ENCODE peak calls at places on chromosomes 5 and 9, in eight cellular contexts. E is dorsolateral prefrontal cortex; Y is G401; I is fibroblast of the aortic adventitia; T is cerebellum; A is HT1080; N is HuH-7.5; U is stimulated activated CD8-positive, alpha-beta memory T cell treated with anti-CD3 and anti-CD28 coated beads, Interleukin-12 subunit alpha, Interleukin-12 subunit beta, amount 100 ng/mL, for 1 hour. P is an unnamed sample.

GRCh38 chr9:110126986-110127864 is 80.7 kb downstream of the C9orf152 start:
- DNase-seq in E (no peak), Y (no peak), I (peak), T (no peak), A (peak), N (peak), U (no peak), P (no peak)

GRCh38 chr9:38713426-38713825 is 6.5 kb downstream of the FAM240B start:
- DNase-seq in E (no peak), Y (no peak), I (peak), T (no peak), A (peak), N (no peak), U (no peak), P (no peak)

GRCh38 chr5:154511984-154512383 is 34.0 kb upstream of the HAND1 start:
- DNase-seq in E (no peak), Y (no peak), I (no peak), T (no peak), A (no peak), N (no peak), U (no peak), P (no peak)

GRCh38 chr5:93219641-93220145 is 361.3 kb downstream of the NR2F1-AS1 start:
- DNase-seq in E (no peak), Y (no peak), I (no peak), T (no peak), A (no peak), N (no peak), U (no peak), P (no peak)

GRCh38 chr5:107425541-107426031 is 245.2 kb downstream of the EFNA5 start:
- DNase-seq in E (no peak), Y (no peak), I (peak), T (no peak), A (peak), N (no peak), U (no peak), P (no peak)

GRCh38 chr5:113047234-113047633 is 70.6 kb downstream of the DCP2 start:
- DNase-seq in E (no peak), Y (no peak), I (peak), T (no peak), A (peak), N (no peak), U (no peak), P (no peak)

GRCh38 chr9:129907196-129907595 is 71.9 kb downstream of the USP20 start:
- DNase-seq in E (no peak), Y (no peak), I (no peak), T (no peak), A (no peak), N (no peak), U (no peak), P (no peak)

GRCh38 chr5:28788954-28789353 is 1750.6 kb upstream of the CDH9 start:
- DNase-seq in E (no peak), Y (no peak), I (no peak), T (no peak), A (no peak), N (no peak), U (no peak), P (no peak)

GRCh38 chr5:56070795-56071539 is 76.2 kb upstream of the IL6ST start:
- DNase-seq in E (no peak), Y (no peak), I (no peak), T (no peak), A (no peak), N (no peak), U (no peak), P (no peak)

GRCh38 chr5:644971-645370 is 32.8 kb downstream of the CEP72 start:
- DNase-seq in E (no peak), Y (no peak), I (no peak), T (no peak), A (no peak), N (no peak), U (no peak), P (no peak)

GRCh38 chr5:166979576-166979975 is 1311.9 kb upstream of the WWC1 start:
- DNase-seq in E (no peak), Y (peak), I (no peak), T (no peak), A (no peak), N (no peak), U (no peak), P (no peak)

GRCh38 chr9:132069046-132069898 is 10.4 kb downstream of the MED27 start:
- DNase-seq in E (no peak), Y (no peak), I (peak), T (no peak), A (no peak), N (no peak), U (no peak), P (no peak)

GRCh38 chr5:93621340-93621872 is 38.4 kb downstream of the NR2F1 start:
- DNase-seq in E (peak), Y (peak), I (no peak), T (peak), A (no peak), N (peak), U (no peak), P (peak)

P was measured in type B pancreatic cell.